ENCODE peak calls at places on chromosomes 6 and 20, in four cellular contexts. K is T-cell; R is stimulated activated CD8-positive, alpha-beta memory T cell treated with anti-CD3 and anti-CD28 coated beads, Interleukin-4, amount 100 ng/mL, for 1 hour; V is stimulated activated CD4-positive, alpha-beta T cell treated with anti-CD3 and anti-CD28 coated beads, Interleukin-4, amount 100 ng/mL, for 1 hour. D is an unnamed sample.

GRCh38 chr6:88705601-88706000 is 257.8 kb downstream of the RNGTT start:
- DNase-seq in R (no peak), K (no peak), V (no peak), D (no peak)

GRCh38 chr20:44069203-44069931 is 117.6 kb downstream of the JPH2 start:
- DNase-seq in K (peak), R (peak), V (peak), D (no peak)

GRCh38 chr6:17705428-17705777 is 1.3 kb downstream of the NUP153 start:
- DNase-seq in V (no peak), K (no peak), R (no peak), D (no peak)

GRCh38 chr6:11381801-11382513 is 149.5 kb upstream of the NEDD9 start:
- DNase-seq in V (peak), K (peak), R (peak), D (no peak)

GRCh38 chr6:44161997-44162338 is 3.3 kb downstream of the CAPN11 start:
- DNase-seq in K (no peak), R (no peak), V (no peak), D (no peak)

GRCh38 chr6:140064371-140064770 is 689.9 kb upstream of the CITED2 start:
- DNase-seq in V (no peak), K (no peak), R (no peak), D (no peak)

GRCh38 chr6:41502607-41503434 is 43.4 kb upstream of the FOXP4 start:
- DNase-seq in R (no peak), K (no peak), V (peak), D (no peak)

GRCh38 chr6:83097204-83097603 is 29.7 kb downstream of the DOP1A start:
- DNase-seq in K (no peak), R (no peak), V (no peak), D (no peak)

GRCh38 chr6:112639436-112639835 is 292.3 kb downstream of the RFPL4B start:
- DNase-seq in R (no peak), V (no peak), K (no peak), D (no peak)

GRCh38 chr6:46549155-46549554 is 57.9 kb upstream of the RCAN2 start:
- DNase-seq in V (no peak), R (no peak), K (no peak), D (no peak)

GRCh38 chr6:48747040-48747439 is 636.0 kb upstream of the PTCHD4 start:
- DNase-seq in V (no peak), K (no peak), R (no peak), D (no peak)

GRCh38 chr20:50891138-50891537 is 40.1 kb downstream of the ADNP start:
- DNase-seq in V (no peak), R (no peak), K (no peak), D (no peak)

GRCh38 chr6:169099411-169100202 is 154.0 kb downstream of the THBS2 start:
- DNase-seq in K (no peak), R (no peak), V (no peak), D (no peak)

GRCh38 chr20:63553251-63553932 is 567 bp upstream of the FNDC11 start:
- DNase-seq in K (peak), V (peak), R (peak), D (no peak)

GRCh38 chr6:11645016-11645415 is 107.5 kb downstream of the TMEM170B start:
- DNase-seq in K (no peak), R (no peak), V (no peak), D (no peak)

GRCh38 chr6:33144373-33144772 is 47.9 kb downstream of the COL11A2 start:
- DNase-seq in V (no peak), R (no peak), K (no peak), D (no peak)

GRCh38 chr6:136783495-136784270 is 8.6 kb downstream of the MAP3K5 start:
- DNase-seq in K (no peak), V (no peak), R (no peak), D (no peak)

GRCh38 chr20:60589624-60590023 is 631.4 kb downstream of the CDH26 start:
- DNase-seq in V (no peak), R (no peak), K (no peak), D (no peak)

GRCh38 chr20:35307666-35308653 is 15.7 kb upstream of the FAM83C start:
- DNase-seq in R (no peak), V (no peak), K (no peak), D (no peak)

GRCh38 chr6:136613477-136613876 is 63.3 kb upstream of the MAP7 start:
- DNase-seq in V (no peak), R (no peak), K (no peak), D (no peak)

GRCh38 chr6:41799517-41799916 is 12.0 kb downstream of the TOMM6 start:
- DNase-seq in K (no peak), R (no peak), V (no peak), D (no peak)

GRCh38 chr6:1190361-1190760 is 121.5 kb upstream of the FOXQ1 start:
- DNase-seq in K (no peak), V (no peak), R (no peak), D (no peak)